ENCODE peak calls at places on chromosomes 6 and 20, in five cellular contexts. A is NCI-H1105, N is HTR-8/SVneo, C is SIG-M5, B is GOT3. G is an unnamed sample.

GRCh38 chr6:116369540-116370327 is 1.0 kb upstream of the DSE start:
- DNase-seq in A (no peak), N (no peak), C (no peak), B (no peak), G (no peak)

GRCh38 chr20:56328861-56329260 is 29.9 kb upstream of the FAM210B start:
- DNase-seq in A (no peak), N (no peak), C (no peak), B (no peak), G (no peak)

GRCh38 chr6:42929928-42930360 is 664 bp downstream of the CNPY3 start:
- DNase-seq in A (peak), N (peak), C (peak), B (no peak), G (no peak)

GRCh38 chr6:168574699-168575195 is 133.8 kb downstream of the SMOC2 start:
- DNase-seq in A (no peak), N (no peak), C (no peak), B (no peak), G (no peak)

GRCh38 chr20:56411759-56412472 is at the start of gene CASS4:
- DNase-seq in A (no peak), N (no peak), C (peak), B (no peak), G (no peak)

GRCh38 chr20:37564388-37565133 is 36.9 kb upstream of the BLCAP start:
- DNase-seq in A (peak), N (peak), C (no peak), B (no peak), G (no peak)

GRCh38 chr6:132491303-132491702 is 21.6 kb downstream of the STX7 start:
- DNase-seq in A (no peak), N (no peak), C (no peak), B (no peak), G (no peak)

GRCh38 chr6:138004423-138005287 is 102.6 kb downstream of the PERP start:
- DNase-seq in A (peak), N (peak), C (no peak), B (no peak), G (no peak)

GRCh38 chr6:142369266-142369665 is 67.5 kb downstream of the ADGRG6 start:
- DNase-seq in A (no peak), N (no peak), C (no peak), B (no peak), G (no peak)

GRCh38 chr20:62805711-62806382 is 1.2 kb downstream of the OGFR start:
- DNase-seq in A (no peak), N (no peak), C (no peak), B (no peak), G (no peak)

GRCh38 chr6:149233056-149233715 is 84.3 kb upstream of the TAB2 start:
- DNase-seq in A (no peak), N (peak), C (no peak), B (no peak), G (peak)

GRCh38 chr6:73264446-73264845 is 1.4 kb upstream of the KHDC1 start:
- DNase-seq in A (no peak), N (no peak), C (no peak), B (no peak), G (no peak)

GRCh38 chr6:99608059-99608885 is 1.6 kb downstream of the PRDM13 start:
- DNase-seq in A (no peak), N (no peak), C (no peak), B (no peak), G (no peak)

GRCh38 chr6:16964553-16965499 is 137.0 kb upstream of the STMND1 start:
- DNase-seq in A (peak), N (peak), C (no peak), B (peak), G (peak)

GRCh38 chr20:23242556-23243180 is 107.9 kb upstream of the NXT1 start:
- DNase-seq in A (no peak), N (no peak), C (no peak), B (no peak), G (no peak)

GRCh38 chr20:34579191-34579661 is 20.7 kb downstream of the MAP1LC3A start:
- DNase-seq in A (no peak), N (peak), C (no peak), B (no peak), G (no peak)

GRCh38 chr6:1280666-1281300 is 31.1 kb upstream of the FOXQ1 start:
- DNase-seq in A (no peak), N (no peak), C (no peak), B (no peak), G (no peak)

GRCh38 chr6:118468682-118469465 is 79.2 kb upstream of the PLN start:
- DNase-seq in A (peak), N (no peak), C (no peak), B (no peak), G (peak)

G was measured in NCI-H2029 treated with DMSO at 0.1 percent for 48 hours.